ENCODE peak calls at places on chromosomes 16 and 17, in nine cellular contexts. C, N, O, X, P, R, J, Q and L are unnamed samples.

GRCh38 chr17:50864747-50865059 is 1.5 kb downstream of the TOB1 start:
- DNase-seq in R (no peak), N (no peak), C (no peak), X (no peak), O (no peak), Q (no peak), J (no peak), P (no peak), L (no peak)

GRCh38 chr17:74923538-74924249 is 379 bp upstream of the OTOP2 start:
- DNase-seq in R (peak), C (peak), X (peak), J (peak), O (peak), P (peak), N (no peak), Q (peak), L (peak)

GRCh38 chr16:84631882-84632281 is 14.0 kb upstream of the COTL1 start:
- DNase-seq in X (no peak), Q (no peak), C (no peak), P (no peak), N (no peak), J (no peak), R (no peak), O (no peak), L (no peak)

GRCh38 chr16:83136924-83137323 is 510.2 kb downstream of the CDH13 start:
- DNase-seq in J (no peak), C (no peak), O (no peak), N (no peak), X (no peak), R (no peak), Q (no peak), P (no peak), L (no peak)

GRCh38 chr17:65811043-65811442 is 249.6 kb upstream of the AXIN2 start:
- DNase-seq in O (no peak), Q (no peak), X (no peak), N (no peak), J (no peak), C (no peak), R (no peak), P (no peak), L (no peak)

GRCh38 chr16:66619534-66620418 is 15.3 kb downstream of the CMTM3 start:
- DNase-seq in R (no peak), Q (no peak), J (no peak), N (peak), X (no peak), O (no peak), C (no peak), P (peak), L (peak)

GRCh38 chr16:47358816-47359215 is 102.0 kb downstream of the ITFG1 start:
- DNase-seq in N (peak), C (no peak), J (no peak), Q (no peak), X (no peak), R (no peak), P (no peak), O (no peak), L (no peak)

GRCh38 chr17:80180192-80180591 is 10.4 kb downstream of the CARD14 start:
- DNase-seq in J (no peak), O (no peak), N (no peak), Q (no peak), C (no peak), R (no peak), X (no peak), P (no peak), L (no peak)

GRCh38 chr17:41065829-41066624 is at the start of gene KRTAP2-4:
- DNase-seq in O (no peak), X (no peak), R (no peak), C (no peak), Q (no peak), N (peak), P (no peak), J (no peak), L (no peak)

GRCh38 chr16:57304169-57305061 is 19.9 kb upstream of the PLLP start:
- DNase-seq in O (peak), J (no peak), N (no peak), X (peak), P (peak), R (no peak), Q (no peak), C (no peak), L (peak)

GRCh38 chr17:76812248-76812647 is 56.0 kb upstream of the MGAT5B start:
- DNase-seq in R (no peak), C (no peak), J (no peak), N (no peak), X (no peak), O (no peak), P (no peak), Q (no peak), L (no peak)

GRCh38 chr16:70430667-70431536 is 8.0 kb downstream of the ST3GAL2 start:
- DNase-seq in O (no peak), X (peak), Q (no peak), J (peak), P (no peak), C (no peak), R (peak), N (no peak), L (peak)

DNA sequence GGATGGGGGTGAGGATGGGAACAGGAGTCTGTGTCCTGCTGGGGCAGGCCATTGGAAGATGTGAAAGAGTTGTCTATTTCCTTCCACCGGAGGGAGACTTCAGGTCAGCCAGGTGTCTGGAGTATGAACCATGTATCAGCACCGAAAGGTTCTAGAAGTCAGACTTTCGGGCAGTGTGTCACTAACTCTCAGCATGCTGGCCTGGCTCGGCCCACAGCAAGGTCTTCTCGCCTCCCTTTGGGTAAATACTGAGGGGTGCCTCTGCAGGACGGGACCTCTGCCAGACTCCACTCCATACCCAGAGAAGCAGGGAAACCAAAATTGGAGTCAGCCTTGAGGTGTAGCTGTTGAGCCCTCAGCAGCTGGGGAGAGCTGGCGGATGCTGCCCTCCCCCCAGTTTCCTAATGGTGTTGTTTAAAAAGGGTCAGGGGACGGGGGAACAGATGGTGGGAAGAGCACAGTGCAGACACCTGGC is 507 bp downstream of the CIITA start:
- DNase-seq in Q (no peak), P (no peak), R (no peak), J (no peak), X (no peak), N (no peak), C (no peak), O (no peak), L (no peak)
- TF ChIP-seq CTCF in Q (no peak), P (no peak), R (no peak), J (no peak), X (no peak), N (peak), C (no peak), O (no peak), L (no peak)

GRCh38 chr16:4339909-4340308 is 11.2 kb downstream of the PAM16 start:
- DNase-seq in X (no peak), R (no peak), C (no peak), J (no peak), P (peak), N (no peak), Q (peak), O (peak), L (no peak)
- TF ChIP-seq CTCF in X (no peak), R (no peak), C (no peak), J (no peak), P (peak), N (peak), Q (no peak), O (no peak), L (no peak)

DNA sequence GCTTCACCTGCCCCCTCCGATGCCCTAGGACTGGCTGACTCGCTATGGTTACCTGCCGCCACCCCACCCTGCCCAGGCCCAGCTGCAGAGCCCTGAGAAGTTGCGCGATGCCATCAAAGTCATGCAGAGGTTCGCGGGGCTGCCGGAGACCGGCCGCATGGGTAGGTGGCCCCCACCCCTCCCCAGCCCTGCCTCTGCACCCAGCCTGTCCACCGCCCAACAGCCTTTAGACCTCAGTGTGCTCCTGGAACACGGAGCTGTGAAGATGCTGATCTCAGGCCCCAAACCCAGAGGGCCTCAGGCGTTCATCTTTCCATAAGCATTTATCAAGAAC is 993 bp downstream of the MMP25 start:
- DNase-seq in R (no peak), O (no peak), J (no peak), N (no peak), Q (no peak), X (no peak), C (no peak), P (no peak), L (no peak)
- TF ChIP-seq CTCF in R (no peak), O (no peak), J (no peak), N (no peak), Q (no peak), X (no peak), C (no peak), P (no peak), L (no peak)

GRCh38 chr16:78800535-78800934 is 701.1 kb downstream of the WWOX start:
- DNase-seq in N (no peak), C (no peak), P (peak), X (no peak), J (no peak), O (no peak), Q (no peak), R (no peak), L (no peak)
- TF ChIP-seq CTCF in N (no peak), C (no peak), P (no peak), X (no peak), J (no peak), O (no peak), Q (no peak), R (no peak), L (no peak)

GRCh38 chr17:63949576-63950250 is 17.6 kb upstream of the CD79B start:
- DNase-seq in C (no peak), Q (no peak), N (no peak), J (no peak), P (no peak), R (no peak), X (no peak), O (no peak), L (no peak)
- TF ChIP-seq CTCF in C (no peak), Q (no peak), N (no peak), J (no peak), P (no peak), R (no peak), X (no peak), O (no peak), L (no peak)

DNA sequence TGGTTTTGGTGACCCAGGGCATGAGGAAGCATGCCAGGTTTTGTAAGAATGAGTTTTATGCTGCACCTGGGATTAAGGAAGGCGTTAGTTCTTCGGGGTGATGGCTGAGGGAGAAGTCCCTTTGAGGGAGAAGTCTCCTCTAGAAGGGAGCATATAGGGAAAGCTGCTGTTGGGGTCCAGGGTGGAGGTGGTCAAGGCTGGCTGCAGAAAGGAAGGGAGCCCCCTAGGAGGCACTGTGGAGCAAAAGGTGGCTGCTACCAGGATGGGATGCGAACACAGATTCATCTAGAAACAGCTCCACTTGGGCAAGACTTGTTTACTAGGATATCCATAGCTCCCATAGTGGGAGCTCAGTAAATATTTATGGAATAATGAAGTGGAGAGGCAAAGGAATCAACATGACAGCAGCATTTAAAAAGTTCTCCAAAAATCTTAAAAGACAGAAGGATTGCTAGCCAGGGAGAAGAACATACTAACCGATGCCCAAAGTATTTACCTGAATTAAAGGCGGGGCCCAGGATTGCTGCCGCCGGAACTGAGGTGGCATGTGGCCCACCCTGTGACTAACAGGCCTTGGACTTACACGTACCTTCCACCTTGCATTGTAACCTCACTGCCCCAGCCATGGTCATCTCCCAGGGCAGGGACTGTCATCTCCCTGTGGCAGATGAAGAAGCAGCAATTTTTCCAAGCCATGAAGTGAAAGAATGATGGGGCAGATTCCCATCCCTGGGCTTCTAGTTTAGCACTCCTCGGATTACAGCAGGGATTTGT is 7.1 kb upstream of the LPCAT2 start:
- DNase-seq in Q (no peak), C (no peak), X (no peak), J (no peak), P (no peak), R (no peak), N (no peak), O (no peak), L (peak)
- TF ChIP-seq CTCF in Q (no peak), C (peak), X (no peak), J (no peak), P (peak), R (no peak), N (peak), O (peak), L (no peak)

DNA sequence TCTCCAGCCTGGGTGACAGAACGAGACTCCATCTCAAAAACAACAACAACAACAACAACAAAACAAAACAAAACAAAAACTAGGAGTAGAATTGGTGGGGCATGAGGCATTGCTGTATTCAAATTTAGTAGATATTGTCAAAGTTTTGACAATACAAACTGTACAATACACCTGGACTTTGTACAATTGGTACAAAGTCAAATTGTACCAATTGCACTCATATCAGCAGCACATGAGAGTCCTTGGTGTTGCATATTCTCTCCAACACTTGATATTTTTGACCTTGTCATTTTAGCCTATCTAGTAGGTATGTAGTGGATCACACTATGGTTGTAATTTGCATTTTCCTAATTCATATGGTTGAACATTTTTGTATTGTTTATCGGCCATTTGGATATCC is 14.3 kb upstream of the ATF7IP2 start:
- DNase-seq in X (no peak), J (no peak), R (no peak), O (no peak), N (no peak), C (no peak), Q (no peak), P (no peak), L (no peak)
- TF ChIP-seq CTCF in X (no peak), J (no peak), R (no peak), O (no peak), N (no peak), C (no peak), Q (no peak), P (no peak), L (no peak)